ENCODE peak calls at places on chromosomes 3 and 15, in six cellular contexts. One of them, this sample, is unnamed.

GRCh38 chr3:52930748-52931147 is 33.4 kb upstream of the STIMATE start:
- DNase-seq in SK-N-DZ: no peak
- DNase-seq in HL-60: no peak
- DNase-seq in GOT3: no peak
- DNase-seq in fibroblast of mammary gland: no peak
- DNase-seq in Daoy: no peak
- DNase-seq in this sample: no peak

GRCh38 chr15:48641416-48641815 is 4.1 kb downstream of the FBN1 start:
- DNase-seq in SK-N-DZ: peak; percentile 17
- DNase-seq in HL-60: no peak
- DNase-seq in GOT3: no peak
- DNase-seq in fibroblast of mammary gland: peak; percentile 65
- DNase-seq in Daoy: peak; percentile 39
- DNase-seq in this sample: no peak

GRCh38 chr3:121885386-121885785 is 8.8 kb upstream of the SLC15A2 start:
- DNase-seq in SK-N-DZ: no peak
- DNase-seq in HL-60: no peak
- DNase-seq in GOT3: no peak
- DNase-seq in fibroblast of mammary gland: no peak
- DNase-seq in Daoy: no peak
- DNase-seq in this sample: no peak

GRCh38 chr3:2655229-2655701 is 454.9 kb downstream of the IL5RA start:
- DNase-seq in SK-N-DZ: no peak
- DNase-seq in HL-60: no peak
- DNase-seq in GOT3: no peak
- DNase-seq in fibroblast of mammary gland: no peak
- DNase-seq in Daoy: no peak
- DNase-seq in this sample: no peak

GRCh38 chr3:16478516-16478915 is 35.0 kb downstream of the RFTN1 start:
- DNase-seq in SK-N-DZ: no peak
- DNase-seq in HL-60: no peak
- DNase-seq in GOT3: no peak
- DNase-seq in fibroblast of mammary gland: peak; percentile 85
- DNase-seq in Daoy: peak; percentile 48
- DNase-seq in this sample: no peak

GRCh38 chr3:193805448-193805847 is 212.4 kb downstream of the OPA1 start:
- DNase-seq in SK-N-DZ: no peak
- DNase-seq in HL-60: no peak
- DNase-seq in GOT3: peak; percentile 58
- DNase-seq in fibroblast of mammary gland: peak; percentile 94
- DNase-seq in Daoy: peak; percentile 99
- DNase-seq in this sample: no peak

GRCh38 chr3:36843065-36844051 is 79.0 kb upstream of the DCLK3 start:
- DNase-seq in SK-N-DZ: peak; percentile 57
- DNase-seq in HL-60: no peak
- DNase-seq in GOT3: no peak
- DNase-seq in fibroblast of mammary gland: peak; percentile 43
- DNase-seq in Daoy: peak; percentile 26
- DNase-seq in this sample: no peak

GRCh38 chr15:60575995-60576394 is 97.1 kb upstream of the ICE2 start:
- DNase-seq in SK-N-DZ: no peak
- DNase-seq in HL-60: no peak
- DNase-seq in GOT3: no peak
- DNase-seq in fibroblast of mammary gland: peak; percentile 58
- DNase-seq in Daoy: peak; percentile 14
- DNase-seq in this sample: no peak

GRCh38 chr3:2847062-2847841 is 262.9 kb downstream of the IL5RA start:
- DNase-seq in SK-N-DZ: no peak
- DNase-seq in HL-60: no peak
- DNase-seq in GOT3: no peak
- DNase-seq in fibroblast of mammary gland: no peak
- DNase-seq in Daoy: no peak
- DNase-seq in this sample: no peak

GRCh38 chr15:68337826-68338225 is 60.3 kb downstream of the FEM1B start:
- DNase-seq in SK-N-DZ: no peak
- DNase-seq in HL-60: no peak
- DNase-seq in GOT3: no peak
- DNase-seq in fibroblast of mammary gland: no peak
- DNase-seq in Daoy: no peak
- DNase-seq in this sample: no peak

GRCh38 chr3:7307410-7307809 is 446.5 kb downstream of the GRM7 start:
- DNase-seq in SK-N-DZ: no peak
- DNase-seq in HL-60: no peak
- DNase-seq in GOT3: no peak
- DNase-seq in fibroblast of mammary gland: no peak
- DNase-seq in Daoy: no peak
- DNase-seq in this sample: no peak

GRCh38 chr3:126152931-126153694 is 27.3 kb downstream of the ALDH1L1 start:
- DNase-seq in SK-N-DZ: no peak
- DNase-seq in HL-60: no peak
- DNase-seq in GOT3: no peak
- DNase-seq in fibroblast of mammary gland: no peak
- DNase-seq in Daoy: no peak
- DNase-seq in this sample: no peak

GRCh38 chr15:58037902-58038301 is 27.6 kb downstream of the ALDH1A2 start:
- DNase-seq in SK-N-DZ: no peak
- DNase-seq in HL-60: no peak
- DNase-seq in GOT3: no peak
- DNase-seq in fibroblast of mammary gland: no peak
- DNase-seq in Daoy: no peak
- DNase-seq in this sample: no peak

GRCh38 chr3:50580683-50581458 is 11.5 kb downstream of the HEMK1 start:
- DNase-seq in SK-N-DZ: no peak
- DNase-seq in HL-60: no peak
- DNase-seq in GOT3: no peak
- DNase-seq in fibroblast of mammary gland: no peak
- DNase-seq in Daoy: no peak
- DNase-seq in this sample: no peak

GRCh38 chr3:127473244-127474024 is 117.1 kb downstream of the TPRA1 start:
- DNase-seq in SK-N-DZ: peak; percentile 43
- DNase-seq in HL-60: no peak
- DNase-seq in GOT3: no peak
- DNase-seq in fibroblast of mammary gland: no peak
- DNase-seq in Daoy: no peak
- DNase-seq in this sample: no peak

GRCh38 chr15:58066042-58066867 is 744 bp upstream of the ALDH1A2 start:
- DNase-seq in SK-N-DZ: peak; percentile 30
- DNase-seq in HL-60: no peak
- DNase-seq in GOT3: no peak
- DNase-seq in fibroblast of mammary gland: peak; percentile 34
- DNase-seq in Daoy: peak; percentile 46
- DNase-seq in this sample: no peak

GRCh38 chr3:131360191-131360590 is 21.4 kb upstream of the NUDT16 start:
- DNase-seq in SK-N-DZ: peak; percentile 9
- DNase-seq in HL-60: no peak
- DNase-seq in GOT3: no peak
- DNase-seq in fibroblast of mammary gland: no peak
- DNase-seq in Daoy: no peak
- DNase-seq in this sample: no peak